ENCODE peak calls at places on chromosomes 4 and X, in four cellular contexts. X is GM12878, C is K562, F is H1. S is an unnamed sample.
A peak's percentile ranks its signal among the peaks of the same experiment; 100 is the strongest.

GRCh38 chrX:48487362-48487785 is 11.4 kb downstream of the FTSJ1 start:
- DNase-seq in X (no peak), C (peak; percentile 48), F (no peak), S (peak; percentile 30)

GRCh38 chr4:28842271-28842670 is 1877.9 kb upstream of the PCDH7 start:
- DNase-seq in X (no peak), C (no peak), F (no peak), S (no peak)

GRCh38 chrX:36640232-36640631 is 367.9 kb upstream of the FAM47C start:
- DNase-seq in X (no peak), C (no peak), F (no peak), S (no peak)

GRCh38 chr4:73911746-73912145 is 42.6 kb downstream of the CXCL1 start:
- DNase-seq in X (no peak), C (no peak), F (no peak), S (no peak)

GRCh38 chrX:40853004-40853815 is 117.9 kb upstream of the MED14 start:
- DNase-seq in X (no peak), C (no peak), F (no peak), S (no peak)

GRCh38 chrX:916235-916609 is 285.6 kb downstream of the SHOX start:
- DNase-seq in X (no peak), C (no peak), F (no peak), S (no peak)

GRCh38 chrX:129706395-129707072 is 32.2 kb upstream of the XPNPEP2 start:
- DNase-seq in X (no peak), C (no peak), F (no peak), S (no peak)

GRCh38 chrX:30620980-30621716 is 32.1 kb upstream of the GK start:
- DNase-seq in X (no peak), C (peak; percentile 9), F (no peak), S (no peak)

GRCh38 chr4:17055788-17056187 is 157.3 kb upstream of the LDB2 start:
- DNase-seq in X (no peak), C (no peak), F (no peak), S (no peak)

GRCh38 chr4:82437285-82438005 is 7.1 kb downstream of the ENOPH1 start:
- DNase-seq in X (no peak), C (no peak), F (no peak), S (no peak)

GRCh38 chrX:133053854-133054565 is 42.9 kb downstream of the USP26 start:
- DNase-seq in X (no peak), C (no peak), F (no peak), S (no peak)

GRCh38 chrX:2451456-2452316 is 49.1 kb downstream of the DHRSX start:
- DNase-seq in X (no peak), C (peak; percentile 45), F (no peak), S (no peak)

GRCh38 chr4:120314969-120315368 is 248.3 kb upstream of the MAD2L1 start:
- DNase-seq in X (no peak), C (no peak), F (no peak), S (no peak)

GRCh38 chrX:138775501-138775900 is 64.0 kb upstream of the FGF13 start:
- DNase-seq in X (no peak), C (peak; percentile 23), F (no peak), S (peak; percentile 0)

GRCh38 chrX:55867254-55867653 is 149.7 kb downstream of the RRAGB start:
- DNase-seq in X (peak; percentile 86), C (no peak), F (no peak), S (no peak)

GRCh38 chrX:67789536-67789935 is 245.7 kb downstream of the AR start:
- DNase-seq in X (no peak), C (no peak), F (no peak), S (no peak)

GRCh38 chr4:118752551-118752950 is 67.4 kb downstream of the METTL14 start:
- DNase-seq in X (no peak), C (no peak), F (no peak), S (no peak)

GRCh38 chr4:154491341-154491679 is 289 bp downstream of the DCHS2 start:
- DNase-seq in X (no peak), C (no peak), F (no peak), S (no peak)

GRCh38 chrX:102546818-102547493 is 30.4 kb upstream of the TMSB15A start:
- DNase-seq in X (no peak), C (no peak), F (no peak), S (no peak)

GRCh38 chr4:30536231-30536630 is 183.9 kb upstream of the PCDH7 start:
- DNase-seq in X (no peak), C (no peak), F (no peak), S (no peak)

GRCh38 chr4:86452323-86452995 is 92.6 kb upstream of the MAPK10 start:
- DNase-seq in X (no peak), C (no peak), F (no peak), S (no peak)

GRCh38 chr4:81631958-81632439 is 160.3 kb upstream of the RASGEF1B start:
- DNase-seq in X (no peak), C (no peak), F (no peak), S (peak; percentile 49)

GRCh38 chr4:176036585-176037205 is 28.9 kb upstream of the WDR17 start:
- DNase-seq in X (no peak), C (no peak), F (no peak), S (no peak)

GRCh38 chrX:11770320-11770719 is 12.3 kb downstream of the MSL3 start:
- DNase-seq in X (peak; percentile 68), C (peak; percentile 65), F (no peak), S (peak; percentile 23)

GRCh38 chrX:1075156-1075555 is 137.3 kb downstream of the CRLF2 start:
- DNase-seq in X (no peak), C (no peak), F (no peak), S (no peak)

GRCh38 chrX:104270916-104271512 is 16.3 kb upstream of the ESX1 start:
- DNase-seq in X (no peak), C (peak; percentile 9), F (no peak), S (peak; percentile 1)

GRCh38 chrX:45035071-45035470 is 162.1 kb downstream of the KDM6A start:
- DNase-seq in X (no peak), C (no peak), F (no peak), S (no peak)

GRCh38 chrX:15468036-15468435 is 25.1 kb downstream of the PIR start:
- DNase-seq in X (no peak), C (peak; percentile 15), F (no peak), S (no peak)
- TF ChIP-seq YY1 in X (no peak), C (no peak), F (no peak), S (no peak)

GRCh38 chr4:65416875-65417274 is 253.4 kb downstream of the EPHA5 start:
- DNase-seq in X (no peak), C (no peak), F (no peak), S (no peak)
- TF ChIP-seq KDM1A in X (no peak), C (no peak), F (no peak), S (no peak)

GRCh38 chr4:125677665-125678307 is 363.0 kb downstream of the FAT4 start:
- DNase-seq in X (no peak), C (no peak), F (no peak), S (no peak)

GRCh38 chr4:125681240-125681639 is 366.5 kb downstream of the FAT4 start:
- DNase-seq in X (no peak), C (no peak), F (no peak), S (no peak)

GRCh38 chr4:125676583-125676982 is 361.8 kb downstream of the FAT4 start:
- DNase-seq in X (no peak), C (no peak), F (no peak), S (no peak)

GRCh38 chr4:125682730-125683129 is 368.0 kb downstream of the FAT4 start:
- DNase-seq in X (no peak), C (no peak), F (no peak), S (no peak)

DNA sequence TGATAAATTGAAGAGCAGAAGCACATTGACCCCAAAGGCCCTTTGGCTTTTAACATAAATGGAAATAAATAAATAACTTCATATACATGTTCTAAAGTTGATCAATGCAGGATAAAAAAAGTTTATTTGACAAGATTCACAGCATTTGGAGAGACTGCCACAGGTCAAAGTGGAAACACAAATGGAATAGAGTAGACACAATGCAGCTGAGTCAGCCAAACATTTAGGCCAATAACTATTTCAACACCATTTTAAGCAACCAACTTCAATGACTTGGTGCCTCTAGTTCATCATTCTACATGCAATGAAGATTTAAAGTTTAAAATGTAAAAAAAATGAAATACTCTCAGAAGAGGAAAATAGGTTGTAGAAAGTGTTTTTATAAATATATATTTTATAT is 365.2 kb downstream of the FAT4 start:
- DNase-seq in X (no peak), C (no peak), F (no peak), S (no peak)
- TF ChIP-seq YY1 in X (no peak), C (no peak), F (no peak), S (no peak)

DNA sequence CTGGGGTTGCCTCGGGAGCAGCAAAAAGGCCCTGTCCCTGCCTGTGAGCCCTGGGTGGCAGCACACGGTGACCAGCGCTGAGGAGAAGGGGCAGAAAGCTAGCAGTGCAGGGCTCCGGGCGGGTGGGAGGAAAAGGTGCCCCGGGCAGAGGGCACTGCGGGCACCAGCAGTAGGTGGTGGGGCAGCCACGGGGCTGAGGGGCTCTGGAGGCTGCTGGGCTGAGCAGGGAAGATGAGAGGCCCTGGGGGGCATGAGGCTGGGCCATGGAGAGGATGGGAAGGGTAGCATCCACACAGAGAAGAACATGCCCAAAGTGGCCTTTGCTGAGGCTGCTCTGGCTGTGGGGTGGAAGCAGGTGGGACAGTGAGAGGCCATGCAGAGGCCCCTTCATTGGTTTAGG is 67.5 kb upstream of the NKX1-1 start:
- DNase-seq in X (no peak), C (no peak), F (no peak), S (no peak)
- TF ChIP-seq KDM1A in X (no peak), C (no peak), F (no peak), S (no peak)

GRCh38 chr4:69322055-69322454 is 41.8 kb downstream of the UGT2B28 start:
- DNase-seq in X (no peak), C (peak; percentile 3), F (no peak), S (no peak)
- TF ChIP-seq YY1 in X (no peak), C (no peak), F (no peak), S (no peak)

DNA sequence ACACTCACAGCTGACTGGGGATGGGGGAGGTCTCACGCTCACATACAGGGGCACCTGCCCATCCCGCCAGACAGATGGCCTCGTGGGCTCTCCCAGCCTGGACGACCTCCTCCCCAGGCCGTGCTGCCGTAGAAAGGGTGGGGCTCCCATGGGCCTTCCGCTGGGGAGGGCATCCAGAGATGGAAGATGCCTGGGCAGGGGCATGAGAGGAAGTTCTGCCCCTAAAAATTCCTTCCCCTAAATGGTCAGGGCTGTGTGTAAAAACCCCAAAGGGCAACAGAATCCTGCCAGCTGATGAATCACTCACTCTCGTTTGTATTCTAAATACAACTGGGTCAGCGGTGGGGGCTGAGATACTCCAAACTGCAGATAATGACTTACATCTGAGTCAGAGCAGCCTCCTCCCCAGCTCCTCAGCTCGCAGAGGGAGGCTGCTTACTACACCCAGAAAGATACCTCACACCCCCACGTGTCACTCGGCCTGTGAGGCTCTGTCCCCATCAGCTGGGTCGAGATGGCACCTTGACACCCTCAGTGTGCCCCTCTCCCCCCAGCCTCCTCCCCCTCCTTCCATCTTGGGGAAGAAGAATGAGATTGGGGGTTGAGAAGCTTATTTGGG is 10.1 kb downstream of the WDR1 start:
- DNase-seq in X (no peak), C (peak; percentile 87), F (no peak), S (no peak)
- TF ChIP-seq KDM1A in X (no peak), C (no peak), F (no peak), S (no peak)

GRCh38 chr4:48196758-48197504 is 62.9 kb upstream of the TXK start:
- DNase-seq in X (peak; percentile 72), C (no peak), F (no peak), S (no peak)
- TF ChIP-seq YY1 in X (peak; percentile 42), C (no peak), F (no peak), S (no peak)